ENCODE peak calls at places on chromosomes 7 and 10, in nine cellular contexts. D, W, C, O, B, X, P, F and E are unnamed samples.

GRCh38 chr7:116052006-116052405 is 21.4 kb upstream of the TFEC start:
- DNase-seq in D (no peak), W (no peak), C (no peak), O (no peak), B (no peak), X (no peak), P (no peak), F (no peak), E (no peak)

GRCh38 chr7:922334-923107 is 32.0 kb downstream of the ADAP1 start:
- DNase-seq in D (peak), W (no peak), C (no peak), O (peak), B (peak), X (no peak), P (no peak), F (no peak), E (peak)

GRCh38 chr7:7970113-7970619 is 1.6 kb downstream of the GLCCI1 start:
- DNase-seq in D (no peak), W (no peak), C (no peak), O (no peak), B (no peak), X (no peak), P (no peak), F (no peak), E (no peak)

GRCh38 chr7:37067961-37068536 is 343.8 kb upstream of the AOAH start:
- DNase-seq in D (no peak), W (no peak), C (no peak), O (no peak), B (no peak), X (no peak), P (no peak), F (no peak), E (no peak)

GRCh38 chr7:73887762-73888161 is 26.8 kb downstream of the TMEM270 start:
- DNase-seq in D (no peak), W (no peak), C (no peak), O (no peak), B (no peak), X (no peak), P (no peak), F (no peak), E (no peak)

GRCh38 chr7:70654979-70655378 is 477.0 kb upstream of the GALNT17 start:
- DNase-seq in D (no peak), W (no peak), C (no peak), O (no peak), B (no peak), X (no peak), P (no peak), F (no peak), E (no peak)

GRCh38 chr7:112517487-112517886 is 36.7 kb downstream of the LSMEM1 start:
- DNase-seq in D (no peak), W (no peak), C (no peak), O (no peak), B (no peak), X (no peak), P (no peak), F (no peak), E (no peak)

GRCh38 chr7:23811540-23811939 is 101.5 kb downstream of the STK31 start:
- DNase-seq in D (peak), W (no peak), C (no peak), O (no peak), B (no peak), X (no peak), P (no peak), F (peak), E (no peak)

GRCh38 chr7:18993933-18994668 is 123.3 kb downstream of the TWIST1 start:
- DNase-seq in D (no peak), W (peak), C (no peak), O (no peak), B (no peak), X (no peak), P (no peak), F (peak), E (no peak)

GRCh38 chr7:70271617-70272081 is 673.4 kb downstream of the AUTS2 start:
- DNase-seq in D (no peak), W (peak), C (no peak), O (no peak), B (no peak), X (no peak), P (no peak), F (peak), E (no peak)

GRCh38 chr10:932589-932988 is 1.1 kb upstream of the LARP4B start:
- DNase-seq in D (no peak), W (no peak), C (no peak), O (no peak), B (no peak), X (no peak), P (no peak), F (no peak), E (no peak)

GRCh38 chr10:30984563-30985328 is 46.9 kb downstream of the ZNF438 start:
- DNase-seq in D (peak), W (peak), C (no peak), O (no peak), B (no peak), X (no peak), P (no peak), F (peak), E (no peak)

GRCh38 chr10:62224606-62225005 is 44.0 kb downstream of the RTKN2 start:
- DNase-seq in D (no peak), W (peak), C (no peak), O (no peak), B (no peak), X (no peak), P (no peak), F (peak), E (no peak)

GRCh38 chr7:140005754-140006503 is 56.8 kb downstream of the PARP12 start:
- DNase-seq in D (no peak), W (peak), C (no peak), O (no peak), B (no peak), X (peak), P (peak), F (peak), E (peak)

GRCh38 chr7:98296833-98297232 is 15.3 kb downstream of the BRI3 start:
- DNase-seq in D (no peak), W (no peak), C (no peak), O (no peak), B (peak), X (no peak), P (no peak), F (no peak), E (no peak)

GRCh38 chr7:98293746-98294145 is 12.3 kb downstream of the BRI3 start:
- DNase-seq in D (no peak), W (no peak), C (no peak), O (no peak), B (no peak), X (no peak), P (no peak), F (no peak), E (no peak)

GRCh38 chr7:98294326-98294725 is 12.8 kb downstream of the BRI3 start:
- DNase-seq in D (no peak), W (no peak), C (no peak), O (no peak), B (no peak), X (no peak), P (no peak), F (no peak), E (no peak)

GRCh38 chr7:98294798-98295382 is 13.4 kb downstream of the BRI3 start:
- DNase-seq in D (peak), W (peak), C (no peak), O (no peak), B (peak), X (peak), P (peak), F (peak), E (no peak)

GRCh38 chr7:98295467-98296220 is 14.2 kb downstream of the BRI3 start:
- DNase-seq in D (no peak), W (no peak), C (no peak), O (no peak), B (no peak), X (no peak), P (no peak), F (no peak), E (no peak)
- TF ChIP-seq CTCF in D (no peak), W (no peak), C (no peak), O (no peak), B (no peak), X (no peak), P (no peak), F (no peak), E (no peak)

GRCh38 chr7:41537024-41537423 is 165.9 kb downstream of the INHBA start:
- DNase-seq in D (no peak), W (no peak), C (no peak), O (no peak), B (no peak), X (no peak), P (no peak), F (no peak), E (no peak)
- TF ChIP-seq CTCF in D (no peak), W (no peak), C (no peak), O (no peak), B (no peak), X (no peak), P (no peak), F (no peak), E (no peak)

GRCh38 chr10:96998329-96998888 is 166.3 kb downstream of the LCOR start:
- DNase-seq in D (no peak), W (peak), C (no peak), O (no peak), B (no peak), X (no peak), P (no peak), F (peak), E (no peak)
- TF ChIP-seq CTCF in D (no peak), W (no peak), C (no peak), O (no peak), B (no peak), X (no peak), P (no peak), F (no peak), E (no peak)

DNA sequence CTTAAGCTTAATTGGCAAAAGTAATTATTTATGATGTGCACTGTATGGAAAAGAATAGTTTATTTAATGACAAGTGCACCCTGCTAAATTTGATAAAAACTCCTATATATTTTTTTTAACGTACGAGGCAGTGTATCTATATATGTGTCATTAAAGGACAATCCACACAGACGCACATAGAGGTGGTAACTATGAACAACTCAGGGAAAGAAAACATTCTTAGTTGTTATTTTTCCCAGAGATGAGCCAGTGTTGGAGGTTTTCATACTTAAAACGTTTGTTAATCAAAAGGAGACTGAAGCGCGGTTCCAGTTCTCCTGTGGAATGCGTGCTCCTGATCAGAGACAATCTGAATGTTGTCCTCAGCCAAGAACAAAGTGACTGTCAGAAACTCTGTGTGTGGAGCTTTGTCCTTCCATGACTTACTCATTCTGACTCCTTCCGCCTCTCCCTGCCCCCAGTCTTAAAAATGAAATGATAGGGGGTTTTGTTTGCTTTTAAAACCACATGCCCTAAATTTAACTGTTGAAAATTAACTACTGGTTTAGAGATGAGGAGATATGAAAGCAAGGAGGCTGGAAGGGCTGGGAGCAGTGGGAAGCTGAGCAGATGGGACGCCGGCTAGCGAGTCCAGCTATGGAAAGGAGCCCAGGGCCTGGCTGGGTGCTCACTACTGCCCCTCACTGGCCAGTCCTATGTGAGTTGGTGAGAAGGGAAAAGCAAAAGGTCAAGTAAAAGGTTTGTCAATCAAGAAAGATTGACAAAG is 99.6 kb downstream of the SVIL start:
- DNase-seq in D (peak), W (peak), C (no peak), O (no peak), B (peak), X (no peak), P (no peak), F (peak), E (no peak)
- TF ChIP-seq CTCF in D (peak), W (peak), C (peak), O (no peak), B (peak), X (no peak), P (peak), F (peak), E (peak)